ENCODE peak calls at places on chromosomes 12 and 14, in seven cellular contexts. A is A549, C is RWPE2, Y is lower leg skin, G is endothelial cell, J is AG09319, Q is cardiac fibroblast. L is an unnamed sample.

GRCh38 chr14:56195727-56196126 is 77.5 kb downstream of the PELI2 start:
- DNase-seq in A (no peak), C (no peak), Y (peak; percentile 55), G (no peak), J (peak; percentile 28), Q (peak; percentile 56), L (no peak)

GRCh38 chr14:84343637-84344036 is 1186.3 kb upstream of the FLRT2 start:
- DNase-seq in A (no peak), C (no peak), Y (no peak), G (no peak), J (no peak), Q (peak; percentile 71), L (no peak)

GRCh38 chr12:4441355-4442330 is 4.0 kb downstream of the FGF6 start:
- DNase-seq in A (no peak), C (no peak), Y (peak; percentile 7), G (no peak), J (no peak), Q (no peak), L (peak; percentile 33)

GRCh38 chr14:77059276-77059934 is 30.9 kb upstream of the IRF2BPL start:
- DNase-seq in A (peak; percentile 51), C (no peak), Y (no peak), G (no peak), J (peak; percentile 42), Q (peak; percentile 86), L (no peak)

GRCh38 chr12:98757455-98757854 is 112.4 kb downstream of the APAF1 start:
- DNase-seq in A (no peak), C (no peak), Y (no peak), G (no peak), J (no peak), Q (no peak), L (no peak)

GRCh38 chr12:4440187-4440941 is 5.3 kb downstream of the FGF6 start:
- DNase-seq in A (no peak), C (no peak), Y (peak; percentile 9), G (no peak), J (no peak), Q (no peak), L (no peak)

GRCh38 chr12:21649034-21649433 is 8.6 kb downstream of the LDHB start:
- DNase-seq in A (no peak), C (no peak), Y (no peak), G (no peak), J (no peak), Q (no peak), L (no peak)

GRCh38 chr12:46983959-46984833 is 95.2 kb upstream of the PCED1B start:
- DNase-seq in A (peak; percentile 34), C (no peak), Y (no peak), G (peak; percentile 31), J (no peak), Q (peak; percentile 77), L (peak; percentile 43)

GRCh38 chr14:85974602-85975001 is 444.7 kb downstream of the FLRT2 start:
- DNase-seq in A (no peak), C (no peak), Y (no peak), G (no peak), J (no peak), Q (no peak), L (no peak)

GRCh38 chr12:99959549-99960170 is 25.1 kb downstream of the ANKS1B start:
- DNase-seq in A (peak; percentile 66), C (no peak), Y (no peak), G (no peak), J (no peak), Q (peak; percentile 79), L (no peak)

GRCh38 chr12:6932766-6933165 is 5.0 kb downstream of the ATN1 start:
- DNase-seq in A (no peak), C (no peak), Y (no peak), G (no peak), J (no peak), Q (no peak), L (no peak)

GRCh38 chr12:45268672-45269406 is 52.9 kb downstream of the ANO6 start:
- DNase-seq in A (peak; percentile 35), C (peak; percentile 93), Y (peak; percentile 57), G (peak; percentile 75), J (no peak), Q (peak; percentile 93), L (peak; percentile 80)

GRCh38 chr12:89461190-89461589 is 63.4 kb downstream of the GALNT4 start:
- DNase-seq in A (no peak), C (no peak), Y (no peak), G (no peak), J (no peak), Q (peak; percentile 77), L (no peak)

GRCh38 chr12:89456565-89456964 is 68.0 kb downstream of the GALNT4 start:
- DNase-seq in A (no peak), C (no peak), Y (no peak), G (no peak), J (no peak), Q (no peak), L (no peak)

GRCh38 chr12:89464974-89465592 is 59.5 kb downstream of the GALNT4 start:
- DNase-seq in A (no peak), C (no peak), Y (no peak), G (no peak), J (no peak), Q (no peak), L (no peak)

DNA sequence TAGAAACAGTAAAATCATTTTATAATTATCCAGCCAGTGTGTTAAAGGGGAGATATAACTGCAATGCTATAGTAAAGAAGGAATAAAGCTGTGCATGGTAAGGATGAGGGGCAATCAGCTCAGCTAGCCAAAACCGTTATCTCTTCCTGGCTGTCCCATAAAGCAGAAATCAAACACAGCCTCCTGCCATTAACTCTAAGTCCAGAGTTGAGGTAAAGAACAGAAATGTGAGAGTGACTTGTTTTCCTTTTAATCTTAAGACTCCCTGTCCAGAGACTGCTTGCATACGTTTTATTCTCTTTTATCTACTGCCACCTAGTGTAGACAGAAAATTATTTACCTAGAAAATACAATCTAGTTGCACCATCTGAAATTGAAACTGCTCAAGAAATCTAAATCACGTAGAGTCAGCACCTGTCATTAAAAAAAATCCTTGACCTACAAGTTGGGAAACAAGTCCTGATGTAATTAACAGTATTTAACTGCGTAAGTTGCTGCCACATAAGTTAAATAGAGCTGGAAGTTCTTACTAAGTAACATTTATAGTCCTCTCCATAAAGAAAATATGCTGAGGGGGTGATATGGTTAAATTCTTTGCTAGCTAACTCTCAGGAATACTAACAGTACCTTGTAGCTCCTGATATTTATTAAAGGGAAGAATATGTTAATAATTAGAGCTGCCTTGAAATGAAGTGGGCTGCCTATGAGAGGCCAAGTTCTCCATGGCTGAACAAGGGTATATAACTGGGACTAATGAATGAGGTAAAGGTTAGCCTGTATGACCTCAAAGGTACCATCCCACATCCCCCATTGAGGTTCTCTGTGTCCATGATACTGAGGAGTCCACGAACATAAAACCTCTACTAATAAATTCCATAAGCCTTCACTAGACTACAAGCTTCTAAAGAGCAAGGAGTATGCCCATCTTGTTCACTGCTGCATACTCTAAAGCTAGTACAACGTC is 62.7 kb downstream of the GALNT4 start:
- DNase-seq in A (peak; percentile 51), C (no peak), Y (no peak), G (no peak), J (peak; percentile 52), Q (peak; percentile 89), L (no peak)
- TF ChIP-seq CTCF in A (peak; percentile 86), C (peak; percentile 80), Y (no peak), G (peak; percentile 64), J (peak; percentile 29), Q (peak; percentile 31), L (peak; percentile 53)

GRCh38 chr12:23014749-23015148 is 389.8 kb downstream of the ETNK1 start:
- DNase-seq in A (no peak), C (no peak), Y (no peak), G (no peak), J (no peak), Q (peak; percentile 22), L (no peak)
- TF ChIP-seq CTCF in A (no peak), C (no peak), Y (no peak), G (no peak), J (no peak), Q (peak; percentile 10), L (no peak)

GRCh38 chr12:133080051-133080618 is 588 bp upstream of the ZNF140 start:
- DNase-seq in A (peak; percentile 65), C (peak; percentile 98), Y (peak; percentile 99), G (peak; percentile 91), J (peak; percentile 98), Q (peak; percentile 100), L (peak; percentile 93)

GRCh38 chr12:133081408-133081806 is 684 bp downstream of the ZNF140 start:
- DNase-seq in A (no peak), C (no peak), Y (peak; percentile 29), G (no peak), J (no peak), Q (no peak), L (no peak)

GRCh38 chr12:133083345-133083744 is 2.6 kb downstream of the ZNF140 start:
- DNase-seq in A (no peak), C (no peak), Y (no peak), G (no peak), J (no peak), Q (no peak), L (no peak)

DNA sequence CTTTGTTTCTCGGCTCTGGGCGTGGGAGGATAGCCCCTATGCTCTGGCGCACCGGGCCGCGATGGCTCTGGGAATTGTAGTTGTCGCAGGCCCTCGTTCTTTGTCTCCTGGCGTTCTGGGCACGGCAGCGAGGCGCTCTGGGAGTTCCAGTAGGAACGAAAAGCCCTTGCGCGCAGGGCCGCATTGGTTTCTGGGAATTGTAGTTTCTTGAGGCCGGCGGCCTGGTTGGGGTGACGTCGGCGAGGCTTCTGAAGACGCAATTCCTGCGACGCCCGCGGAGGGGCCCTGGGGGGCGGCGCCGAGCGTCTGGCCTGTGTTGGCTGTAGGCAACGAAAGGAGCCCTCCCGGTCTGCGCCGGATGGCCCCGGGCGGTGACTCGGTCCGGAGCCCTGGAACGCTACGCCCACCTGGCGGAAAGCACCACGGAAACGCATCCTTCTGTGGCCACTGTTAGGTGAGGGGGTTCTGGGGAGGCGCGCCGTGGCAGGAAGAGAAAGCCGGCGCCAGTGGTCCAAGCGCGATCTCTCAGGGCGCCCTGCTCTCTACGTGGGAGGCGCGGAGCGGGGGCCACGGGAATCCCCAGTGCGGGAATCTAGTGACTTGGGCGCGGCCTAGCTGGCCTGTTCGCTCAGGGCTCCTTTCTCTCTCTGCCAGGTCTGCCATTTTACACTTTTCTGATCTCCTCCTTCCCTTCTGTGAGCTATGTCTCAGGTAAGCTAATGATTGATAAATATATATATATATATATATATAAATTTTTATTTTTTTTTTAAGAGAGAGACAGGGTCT is at the start of gene ZNF140:
- DNase-seq in A (peak; percentile 68), C (peak; percentile 91), Y (peak; percentile 96), G (peak; percentile 96), J (peak; percentile 92), Q (peak; percentile 98), L (peak; percentile 95)
- TF ChIP-seq CTCF in A (no peak), C (no peak), Y (no peak), G (no peak), J (peak; percentile 1), Q (peak; percentile 30), L (peak; percentile 30)

GRCh38 chr12:114694436-114695304 is 10.7 kb upstream of the TBX3 start:
- DNase-seq in A (no peak), C (peak; percentile 62), Y (no peak), G (no peak), J (no peak), Q (no peak), L (no peak)

GRCh38 chr12:114691196-114691595 is 7.2 kb upstream of the TBX3 start:
- DNase-seq in A (no peak), C (no peak), Y (no peak), G (no peak), J (no peak), Q (no peak), L (no peak)

GRCh38 chr12:114691810-114692557 is 8.0 kb upstream of the TBX3 start:
- DNase-seq in A (no peak), C (no peak), Y (no peak), G (no peak), J (no peak), Q (no peak), L (no peak)

GRCh38 chr12:114693532-114693931 is 9.6 kb upstream of the TBX3 start:
- DNase-seq in A (no peak), C (no peak), Y (no peak), G (no peak), J (no peak), Q (no peak), L (no peak)

GRCh38 chr12:114692558-114693531 is 8.9 kb upstream of the TBX3 start:
- DNase-seq in A (no peak), C (peak; percentile 61), Y (no peak), G (no peak), J (no peak), Q (peak; percentile 36), L (no peak)
- TF ChIP-seq CTCF in A (no peak), C (peak; percentile 14), Y (no peak), G (no peak), J (peak; percentile 22), Q (peak; percentile 15), L (no peak)

L was measured in nephron progenitor cell.